ENCODE peak calls at places on chromosomes 3 and 15, in five cellular contexts. S is A549, Q is HepG2, F is H1, J is K562. U is an unnamed sample.

GRCh38 chr3:26058774-26059455 is 269.0 kb downstream of the OXSM start:
- DNase-seq in S (no peak), Q (no peak), J (no peak), F (no peak), U (no peak)

GRCh38 chr15:78873796-78874761 is 1.4 kb downstream of the MORF4L1 start:
- DNase-seq in F (no peak), J (peak; percentile 71), S (no peak), Q (no peak), U (no peak)

GRCh38 chr3:131231710-131232348 is 149.7 kb upstream of the NUDT16 start:
- DNase-seq in Q (peak; percentile 2), F (no peak), S (no peak), J (no peak), U (peak; percentile 8)

GRCh38 chr3:29186982-29187718 is 93.7 kb upstream of the RBMS3 start:
- DNase-seq in Q (no peak), S (peak; percentile 26), F (no peak), J (no peak), U (peak; percentile 76)

GRCh38 chr15:73704869-73705645 is 20.9 kb downstream of the CD276 start:
- DNase-seq in Q (peak; percentile 47), S (peak; percentile 53), J (peak; percentile 76), F (peak; percentile 87), U (peak; percentile 52)

GRCh38 chr15:66778314-66778665 is 76.3 kb downstream of the SMAD6 start:
- DNase-seq in Q (no peak), J (no peak), S (no peak), F (no peak), U (no peak)

GRCh38 chr3:98329392-98330124 is 24.1 kb upstream of the OR5K4 start:
- DNase-seq in S (peak; percentile 11), Q (peak; percentile 40), J (peak; percentile 42), F (peak; percentile 71), U (peak; percentile 46)

GRCh38 chr15:78006567-78007205 is 70.8 kb downstream of the TBC1D2B start:
- DNase-seq in J (no peak), F (no peak), S (no peak), Q (no peak), U (no peak)

GRCh38 chr3:45949432-45949831 is 6.2 kb downstream of the CXCR6 start:
- DNase-seq in Q (no peak), F (no peak), S (no peak), J (no peak), U (no peak)

GRCh38 chr15:95347846-95348245 is 982.7 kb upstream of the NR2F2 start:
- DNase-seq in J (peak; percentile 10), Q (no peak), F (no peak), S (no peak), U (no peak)

GRCh38 chr3:8204846-8205624 is 296.6 kb upstream of the LMCD1 start:
- DNase-seq in S (no peak), J (no peak), F (no peak), Q (no peak), U (no peak)

GRCh38 chr3:46978985-46979944 is at the start of gene NBEAL2:
- DNase-seq in S (peak; percentile 82), F (peak; percentile 92), J (peak; percentile 98), Q (peak; percentile 88), U (peak; percentile 92)
- TF ChIP-seq POLR2A in S (peak; percentile 31), F (no peak), J (peak; percentile 89), Q (peak; percentile 52), U (peak; percentile 81)

GRCh38 chr3:20136231-20136630 is 49.8 kb downstream of the SGO1 start:
- DNase-seq in S (no peak), Q (no peak), J (no peak), F (no peak), U (no peak)
- TF ChIP-seq JUN in S (no peak), Q (no peak), J (no peak), F (no peak), U (no peak)

DNA sequence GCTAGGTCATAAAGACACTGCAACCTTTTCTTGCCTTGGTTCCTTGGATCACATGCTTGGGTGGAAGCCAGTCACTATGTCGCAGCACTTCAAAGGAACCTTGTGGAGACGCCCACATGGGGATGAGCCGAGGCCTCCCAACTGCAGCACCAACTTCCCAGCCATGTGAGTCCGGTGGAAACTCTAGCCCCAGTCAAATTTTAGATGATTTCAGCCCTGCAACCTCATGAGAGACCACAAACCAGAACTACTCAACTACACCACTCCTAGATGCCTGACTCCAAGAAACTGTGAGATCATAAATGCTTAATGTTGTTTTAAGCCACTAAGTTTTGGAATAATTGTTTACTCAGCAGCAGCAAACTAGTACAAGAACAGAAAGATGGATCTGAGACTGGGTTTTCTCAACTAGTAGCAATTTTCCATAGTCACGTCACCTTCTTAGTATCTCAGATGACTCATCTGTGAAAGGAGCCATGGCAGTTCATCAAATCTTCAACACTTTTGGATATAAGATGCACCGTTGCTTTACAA is 86.5 kb downstream of the MB21D2 start:
- DNase-seq in J (no peak), F (no peak), Q (no peak), S (no peak), U (no peak)
- TF ChIP-seq POLR2A in J (no peak), F (no peak), Q (no peak), S (no peak), U (no peak)

GRCh38 chr3:16277471-16277870 is 12.5 kb downstream of the OXNAD1 start:
- DNase-seq in J (no peak), S (no peak), F (no peak), Q (no peak), U (peak; percentile 30)
- TF ChIP-seq JUN in J (no peak), S (no peak), F (no peak), Q (no peak), U (no peak)

DNA sequence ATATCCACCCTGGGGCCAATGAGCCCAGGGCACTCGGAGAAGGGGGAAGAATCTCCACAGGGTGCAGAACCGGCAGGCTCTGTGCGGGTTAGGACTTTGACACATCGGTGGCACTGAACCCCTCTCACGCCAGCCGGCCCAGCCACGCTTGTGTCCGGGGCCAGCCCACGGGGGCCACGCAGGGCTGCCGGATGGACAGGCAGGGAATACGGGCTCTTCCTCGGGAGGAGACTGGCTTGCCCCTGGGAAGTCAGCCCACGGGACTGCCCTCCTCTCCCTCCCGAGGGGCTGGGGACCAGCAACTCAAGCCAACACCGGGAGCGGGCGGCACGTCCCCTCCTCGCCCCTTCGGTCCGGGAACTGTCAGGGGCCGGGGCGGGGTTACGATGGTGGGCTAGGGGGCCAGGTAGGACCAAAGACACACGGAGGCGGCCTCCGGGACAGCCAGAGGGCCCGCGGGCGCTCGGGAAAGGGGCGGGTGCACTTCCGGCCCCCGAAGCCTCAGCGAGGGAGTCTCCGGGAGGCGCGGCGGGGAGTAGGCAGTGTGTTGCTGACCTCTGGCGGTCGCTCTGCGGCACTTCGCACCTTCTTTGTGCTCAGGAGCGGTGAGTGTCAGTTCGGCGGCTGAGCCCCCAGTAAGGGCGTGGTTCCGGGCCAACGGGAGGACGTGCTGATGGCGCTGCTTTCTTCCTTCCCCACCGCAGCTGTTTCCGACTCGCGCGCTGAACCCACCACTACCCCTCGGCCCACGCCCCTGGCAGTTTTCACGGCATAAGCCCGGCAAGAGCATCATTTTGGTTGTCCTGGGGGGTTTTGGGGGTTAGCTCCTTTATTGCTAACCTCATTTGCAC is 5.1 kb upstream of the CYP8B1 start:
- DNase-seq in Q (peak; percentile 66), J (peak; percentile 94), S (peak; percentile 72), F (peak; percentile 86), U (peak; percentile 46)
- TF ChIP-seq POLR2A in Q (no peak), J (peak; percentile 40), S (peak; percentile 25), F (no peak), U (no peak)

DNA sequence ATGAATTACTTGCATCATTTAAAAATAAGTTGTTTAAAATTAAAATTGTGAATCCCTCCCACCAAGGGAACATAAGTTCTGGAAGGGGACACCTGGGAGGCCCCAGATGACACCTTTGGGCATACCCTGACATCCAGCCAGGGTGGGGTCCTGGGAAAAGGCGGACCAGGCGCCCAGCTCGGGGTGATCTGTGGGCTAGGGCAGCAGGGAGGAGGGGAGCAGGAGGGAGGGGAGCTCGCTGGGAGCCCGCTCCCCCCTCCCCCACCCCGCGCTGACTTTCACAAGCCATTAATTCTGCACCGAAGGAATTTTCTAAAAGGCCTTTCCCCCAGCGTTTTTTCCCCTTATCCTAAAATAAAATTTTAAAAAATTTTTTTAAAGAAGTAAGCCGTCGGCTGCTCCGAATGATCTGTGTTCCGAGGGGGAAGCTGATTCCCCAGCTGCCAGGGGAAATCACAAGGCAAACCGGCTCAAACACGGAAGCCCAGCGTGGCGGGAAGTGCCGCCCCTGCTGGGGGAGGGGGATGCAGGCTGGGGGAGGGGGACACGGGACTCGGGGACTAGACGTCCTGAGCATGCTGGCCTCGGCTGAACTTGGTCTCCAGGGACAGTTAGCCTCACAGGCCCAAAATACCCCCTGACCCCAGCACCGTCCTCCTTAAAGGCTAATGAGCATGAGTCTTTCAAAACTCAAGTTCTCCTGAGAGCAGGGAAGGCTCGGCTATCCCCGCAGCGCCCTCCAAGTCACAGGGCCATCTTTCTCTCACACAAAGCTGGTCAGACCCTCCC is 13.9 kb downstream of the PLXND1 start:
- DNase-seq in Q (no peak), S (no peak), J (no peak), F (peak; percentile 77), U (peak; percentile 68)
- TF ChIP-seq JUN in Q (no peak), S (no peak), J (no peak), F (no peak), U (no peak)

GRCh38 chr15:41331281-41331680 is 1.1 kb downstream of the OIP5 start:
- DNase-seq in J (peak; percentile 39), Q (no peak), F (no peak), S (no peak), U (no peak)

GRCh38 chr15:41336549-41336948 is 3.9 kb downstream of the NUSAP1 start:
- DNase-seq in F (no peak), J (peak; percentile 22), Q (no peak), S (no peak), U (no peak)

GRCh38 chr15:41334293-41335120 is 1.8 kb downstream of the NUSAP1 start:
- DNase-seq in Q (no peak), F (no peak), S (no peak), J (peak; percentile 69), U (no peak)

GRCh38 chr15:41331833-41332787 is at the start of gene OIP5:
- DNase-seq in F (peak; percentile 93), Q (peak; percentile 99), S (peak; percentile 96), J (peak; percentile 100), U (peak; percentile 100)

GRCh38 chr15:41332788-41333527 is at the start of gene NUSAP1:
- DNase-seq in F (no peak), Q (peak; percentile 38), J (no peak), S (peak; percentile 42), U (no peak)
- TF ChIP-seq POLR2A in F (peak; percentile 83), Q (peak; percentile 95), J (peak; percentile 97), S (peak; percentile 55), U (peak; percentile 90)

GRCh38 chr3:30286007-30286669 is 320.3 kb upstream of the TGFBR2 start:
- DNase-seq in Q (no peak), F (no peak), S (peak; percentile 35), J (no peak), U (peak; percentile 99)

GRCh38 chr3:30286811-30287210 is 319.6 kb upstream of the TGFBR2 start:
- DNase-seq in F (no peak), S (no peak), J (no peak), Q (no peak), U (peak; percentile 53)

GRCh38 chr3:30277494-30277893 is 328.9 kb upstream of the TGFBR2 start:
- DNase-seq in F (no peak), S (no peak), Q (no peak), J (no peak), U (no peak)

GRCh38 chr3:30285188-30286006 is 321.0 kb upstream of the TGFBR2 start:
- DNase-seq in F (no peak), J (no peak), S (no peak), Q (no peak), U (peak; percentile 47)

GRCh38 chr3:30282052-30282708 is 324.2 kb upstream of the TGFBR2 start:
- DNase-seq in J (no peak), F (no peak), Q (peak; percentile 35), S (peak; percentile 28), U (peak; percentile 78)
- TF ChIP-seq JUN in J (no peak), F (no peak), Q (no peak), S (peak; percentile 44), U (peak; percentile 60)

U was measured in endothelial cell of umbilical vein.